ENCODE peak calls at places on chromosomes 3 and 15, in four cellular contexts. One of them, this sample, is unnamed.

GRCh38 chr3:63353383-63353782 is 75.3 kb downstream of the SYNPR start:
- DNase-seq in H7: no peak
- DNase-seq in GM04504: no peak
- DNase-seq in breast epithelium: no peak
- DNase-seq in this sample: no peak

GRCh38 chr3:57007513-57008415 is 52.7 kb upstream of the SPATA12 start:
- DNase-seq in H7: peak; percentile 43
- DNase-seq in breast epithelium: peak; percentile 72
- DNase-seq in GM04504: peak; percentile 71
- DNase-seq in this sample: peak; percentile 88

GRCh38 chr3:195075199-195075940 is 195.6 kb downstream of the XXYLT1 start:
- DNase-seq in H7: no peak
- DNase-seq in breast epithelium: peak; percentile 30
- DNase-seq in GM04504: peak; percentile 3
- DNase-seq in this sample: peak; percentile 20

GRCh38 chr3:13536832-13537231 is 12.1 kb upstream of the FBLN2 start:
- DNase-seq in H7: peak; percentile 45
- DNase-seq in GM04504: no peak
- DNase-seq in breast epithelium: no peak
- DNase-seq in this sample: no peak

GRCh38 chr3:151919446-151919845 is 46.0 kb downstream of the SUCNR1 start:
- DNase-seq in GM04504: no peak
- DNase-seq in breast epithelium: no peak
- DNase-seq in H7: no peak
- DNase-seq in this sample: no peak

GRCh38 chr15:83848315-83849050 is 194.6 kb downstream of the ADAMTSL3 start:
- DNase-seq in GM04504: peak; percentile 40
- DNase-seq in H7: no peak
- DNase-seq in breast epithelium: no peak
- DNase-seq in this sample: peak; percentile 90

GRCh38 chr3:36911990-36912804 is 32.7 kb downstream of the TRANK1 start:
- DNase-seq in H7: no peak
- DNase-seq in breast epithelium: no peak
- DNase-seq in GM04504: no peak
- DNase-seq in this sample: peak; percentile 45

GRCh38 chr3:101994386-101994785 is 145.1 kb downstream of the NFKBIZ start:
- DNase-seq in breast epithelium: no peak
- DNase-seq in H7: no peak
- DNase-seq in GM04504: no peak
- DNase-seq in this sample: no peak

GRCh38 chr3:12750658-12751071 is 8.4 kb downstream of the TMEM40 start:
- DNase-seq in breast epithelium: no peak
- DNase-seq in GM04504: peak; percentile 85
- DNase-seq in H7: no peak
- DNase-seq in this sample: peak; percentile 40

GRCh38 chr3:61668317-61668864 is 107.0 kb downstream of the PTPRG start:
- DNase-seq in H7: no peak
- DNase-seq in breast epithelium: no peak
- DNase-seq in GM04504: no peak
- DNase-seq in this sample: no peak

GRCh38 chr15:68386587-68387287 is 45.2 kb downstream of the ITGA11 start:
- DNase-seq in breast epithelium: no peak
- DNase-seq in GM04504: no peak
- DNase-seq in H7: no peak
- DNase-seq in this sample: no peak

GRCh38 chr15:39248204-39248603 is 332.7 kb upstream of the THBS1 start:
- DNase-seq in H7: no peak
- DNase-seq in breast epithelium: no peak
- DNase-seq in GM04504: peak; percentile 75
- DNase-seq in this sample: no peak

GRCh38 chr3:180048108-180048507 is 11.4 kb upstream of the PEX5L start:
- DNase-seq in H7: no peak
- DNase-seq in GM04504: no peak
- DNase-seq in breast epithelium: no peak
- DNase-seq in this sample: no peak

GRCh38 chr3:9978664-9979349 is 7.8 kb downstream of the EMC3 start:
- DNase-seq in breast epithelium: no peak
- DNase-seq in H7: no peak
- DNase-seq in GM04504: no peak
- DNase-seq in this sample: no peak

GRCh38 chr3:186653079-186653710 is 12.6 kb upstream of the HRG start:
- DNase-seq in breast epithelium: no peak
- DNase-seq in H7: no peak
- DNase-seq in GM04504: no peak
- DNase-seq in this sample: no peak

GRCh38 chr3:16849240-16849639 is 35.5 kb upstream of the PLCL2 start:
- DNase-seq in GM04504: no peak
- DNase-seq in H7: peak; percentile 25
- DNase-seq in breast epithelium: no peak
- DNase-seq in this sample: no peak

GRCh38 chr15:62390793-62391543 is 225.9 kb upstream of the C2CD4B start:
- DNase-seq in GM04504: no peak
- DNase-seq in breast epithelium: no peak
- DNase-seq in H7: peak; percentile 82
- DNase-seq in this sample: no peak

GRCh38 chr15:36579792-36580431 is 486 bp downstream of the CDIN1 start:
- DNase-seq in H7: no peak
- DNase-seq in GM04504: no peak
- DNase-seq in breast epithelium: no peak
- DNase-seq in this sample: no peak

GRCh38 chr15:49328941-49329340 is 94.1 kb upstream of the FGF7 start:
- DNase-seq in GM04504: no peak
- DNase-seq in H7: peak; percentile 39
- DNase-seq in breast epithelium: no peak
- DNase-seq in this sample: no peak

GRCh38 chr3:177281292-177281942 is 84.1 kb upstream of the TBL1XR1 start:
- DNase-seq in H7: no peak
- DNase-seq in GM04504: no peak
- DNase-seq in breast epithelium: no peak
- DNase-seq in this sample: no peak

GRCh38 chr3:123781571-123782275 is 102.4 kb downstream of the MYLK start:
- DNase-seq in GM04504: no peak
- DNase-seq in H7: no peak
- DNase-seq in breast epithelium: no peak
- DNase-seq in this sample: no peak

GRCh38 chr15:57676578-57676977 is 29.9 kb upstream of the POLR2M start:
- DNase-seq in H7: no peak
- DNase-seq in GM04504: no peak
- DNase-seq in breast epithelium: no peak
- DNase-seq in this sample: no peak

GRCh38 chr15:89244512-89244869 is 712 bp downstream of the FANCI start:
- DNase-seq in breast epithelium: no peak
- DNase-seq in GM04504: no peak
- DNase-seq in H7: no peak
- DNase-seq in this sample: no peak

This sample was measured in fibroblast of the conjunctiva.